ENCODE peak calls at places on chromosome 6, in five cellular contexts. K, M, W, T and O are unnamed samples.

GRCh38 chr6:124974770-124975377 is 12.6 kb downstream of the RNF217 start:
- DNase-seq in K (no peak), M (no peak), W (no peak), T (no peak), O (no peak)

GRCh38 chr6:127855542-127856159 is 45.2 kb downstream of the THEMIS start:
- DNase-seq in K (no peak), M (no peak), W (no peak), T (no peak), O (no peak)

GRCh38 chr6:34243131-34243771 is 5.6 kb downstream of the SMIM29 start:
- DNase-seq in K (peak), M (no peak), W (no peak), T (peak), O (no peak)

GRCh38 chr6:21678990-21679389 is 85.4 kb downstream of the SOX4 start:
- DNase-seq in K (no peak), M (no peak), W (no peak), T (no peak), O (no peak)

GRCh38 chr6:123658848-123659247 is 22.1 kb upstream of the TRDN start:
- DNase-seq in K (no peak), M (no peak), W (no peak), T (no peak), O (no peak)

GRCh38 chr6:22049002-22049401 is 247.8 kb downstream of the PRL start:
- DNase-seq in K (no peak), M (no peak), W (no peak), T (no peak), O (no peak)

GRCh38 chr6:6557871-6558270 is 30.6 kb upstream of the LY86 start:
- DNase-seq in K (no peak), M (no peak), W (no peak), T (no peak), O (no peak)

GRCh38 chr6:5315883-5316282 is 54.6 kb downstream of the FARS2 start:
- DNase-seq in K (no peak), M (no peak), W (no peak), T (no peak), O (no peak)

GRCh38 chr6:49606696-49607390 is 29.8 kb downstream of the RHAG start:
- DNase-seq in K (no peak), M (no peak), W (no peak), T (no peak), O (no peak)

GRCh38 chr6:121436172-121436965 is 923 bp downstream of the GJA1 start:
- DNase-seq in K (no peak), M (no peak), W (no peak), T (no peak), O (no peak)

GRCh38 chr6:12943549-12943948 is 227.0 kb downstream of the PHACTR1 start:
- DNase-seq in K (no peak), M (no peak), W (no peak), T (no peak), O (no peak)

GRCh38 chr6:116278478-116278822 is 1.3 kb downstream of the TSPYL1 start:
- DNase-seq in K (no peak), M (peak), W (no peak), T (no peak), O (no peak)

GRCh38 chr6:99425647-99426453 is 742 bp upstream of the PNISR start:
- DNase-seq in K (peak), M (peak), W (peak), T (peak), O (peak)

DNA sequence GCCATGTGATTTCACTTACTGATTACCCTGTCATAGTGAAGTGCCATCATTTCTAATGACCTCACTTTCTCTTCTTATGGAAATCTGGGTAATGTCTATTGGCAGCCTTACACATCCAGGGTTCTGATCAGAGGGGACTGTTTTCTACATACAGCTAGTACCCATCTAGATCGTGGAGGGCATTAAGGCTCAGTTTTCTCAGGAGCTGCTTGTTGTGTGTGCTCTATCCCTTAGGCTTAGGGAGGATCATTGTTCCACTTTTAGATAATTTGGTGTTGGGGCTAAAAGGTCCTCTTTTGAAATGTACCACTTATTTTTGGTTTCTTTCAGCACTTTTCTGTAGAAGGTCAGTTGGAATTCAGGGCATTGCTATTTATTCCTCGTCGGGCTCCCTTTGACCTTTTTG is 3.8 kb downstream of the HSP90AB1 start:
- DNase-seq in K (no peak), M (no peak), W (no peak), T (no peak), O (no peak)
- TF ChIP-seq POLR2A in K (no peak), M (no peak), W (no peak), T (no peak), O (no peak)

GRCh38 chr6:149859938-149860337 is 4.2 kb downstream of the LRP11 start:
- DNase-seq in K (no peak), M (no peak), W (no peak), T (no peak), O (no peak)
- TF ChIP-seq POLR2A in K (no peak), M (no peak), W (no peak), T (no peak), O (no peak)

GRCh38 chr6:158640519-158640918 is 4.0 kb downstream of the DYNLT1 start:
- DNase-seq in K (peak), M (no peak), W (no peak), T (no peak), O (peak)

GRCh38 chr6:158642805-158643489 is 1.6 kb downstream of the DYNLT1 start:
- DNase-seq in K (peak), M (no peak), W (no peak), T (no peak), O (no peak)

GRCh38 chr6:158644227-158645063 is at the start of gene DYNLT1:
- DNase-seq in K (peak), M (peak), W (peak), T (peak), O (peak)

GRCh38 chr6:158639056-158639455 is 5.5 kb downstream of the DYNLT1 start:
- DNase-seq in K (peak), M (no peak), W (no peak), T (no peak), O (no peak)

DNA sequence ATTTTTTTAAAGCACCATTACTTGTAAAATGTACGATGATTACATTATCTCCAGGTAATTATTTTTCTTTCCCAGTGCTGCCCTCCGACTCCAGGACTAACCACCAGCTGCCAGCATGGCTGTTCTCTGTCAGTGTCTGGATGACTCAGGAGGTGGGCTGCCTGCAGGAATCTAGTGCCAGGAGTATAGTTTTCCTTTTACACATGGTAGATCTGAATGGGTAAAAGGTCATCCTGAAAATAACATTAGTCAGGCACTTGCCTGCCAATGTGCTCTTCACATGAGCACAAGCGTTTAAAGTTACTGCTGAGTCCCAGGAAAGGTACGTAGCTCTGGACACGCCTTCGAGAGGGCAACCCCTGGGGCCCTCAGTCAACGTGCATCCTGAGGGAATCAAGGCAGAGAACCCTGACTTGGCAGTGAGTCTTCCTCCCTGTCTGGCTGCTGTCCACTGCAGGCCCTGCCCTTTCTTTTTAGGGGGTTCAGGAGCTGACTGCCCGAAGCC is 2.4 kb downstream of the DYNLT1 start:
- DNase-seq in K (peak), M (no peak), W (peak), T (no peak), O (no peak)
- TF ChIP-seq POLR2A in K (no peak), M (no peak), W (no peak), T (no peak), O (no peak)

DNA sequence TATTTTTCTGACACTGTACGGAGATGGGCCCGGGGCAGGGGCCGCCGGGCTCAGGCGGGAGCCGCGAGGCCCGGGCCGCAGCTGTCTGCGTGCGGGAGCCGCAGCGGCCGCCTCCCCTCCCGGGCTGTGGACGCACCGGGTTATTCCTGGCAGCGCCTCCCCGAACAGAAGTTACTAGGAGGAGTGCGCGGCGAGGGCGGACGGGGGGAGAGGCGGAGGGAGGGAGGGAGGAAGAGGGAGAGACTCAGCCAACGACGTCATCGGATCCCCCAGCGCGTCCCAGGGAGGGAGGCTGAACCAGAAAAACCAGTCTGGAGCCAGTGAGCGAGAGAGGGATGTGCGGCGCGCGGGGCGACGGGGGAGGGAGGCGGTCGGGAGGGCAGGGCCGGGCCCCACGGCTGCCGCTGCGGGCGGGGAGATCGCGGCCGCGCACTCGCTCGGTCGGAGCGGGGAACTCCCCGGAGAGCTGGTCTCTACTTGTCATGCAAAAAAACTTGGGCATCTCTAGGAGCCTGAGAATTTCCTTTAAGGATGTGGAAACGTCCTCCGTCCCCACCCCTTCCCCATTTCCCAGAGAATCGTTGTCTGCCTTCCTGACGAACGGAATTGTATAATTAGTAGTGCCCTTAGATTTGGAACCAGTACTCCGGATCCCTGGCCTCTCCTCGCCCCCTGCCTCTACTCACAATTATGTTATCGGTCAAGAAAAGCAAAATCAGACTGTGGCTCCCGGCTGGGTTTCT is 1.4 kb upstream of the HIVEP2 start:
- DNase-seq in K (peak), M (peak), W (peak), T (peak), O (peak)
- TF ChIP-seq POLR2A in K (peak), M (peak), W (peak), T (no peak), O (peak)

DNA sequence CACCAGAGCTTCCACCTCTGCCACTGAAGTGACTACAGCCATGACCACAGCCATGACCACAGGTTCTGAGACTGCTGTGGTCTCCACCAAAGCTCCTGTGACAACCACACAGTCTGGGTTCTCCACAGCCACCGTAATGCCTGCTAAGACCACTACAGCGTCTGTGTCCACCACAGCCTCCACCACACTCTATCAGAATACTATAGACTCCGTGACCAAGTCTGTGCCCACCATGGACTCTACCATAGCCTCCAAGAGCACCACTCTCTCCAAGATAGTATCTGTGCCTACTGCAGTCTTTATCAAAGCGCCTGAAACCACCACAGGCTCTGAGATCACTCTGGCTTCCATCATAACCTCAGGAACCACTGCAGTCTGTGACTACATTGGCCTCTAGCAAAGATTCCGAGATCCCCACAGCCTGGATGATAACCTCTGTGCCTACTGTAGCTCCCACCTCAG is 18.3 kb upstream of the MUC21 start:
- DNase-seq in K (no peak), M (no peak), W (no peak), T (no peak), O (no peak)
- TF ChIP-seq POLR2A in K (no peak), M (no peak), W (no peak), T (no peak), O (no peak)

GRCh38 chr6:41056768-41057490 is 3.9 kb downstream of the APOBEC2 start:
- DNase-seq in K (no peak), M (no peak), W (no peak), T (no peak), O (no peak)
- TF ChIP-seq POLR2A in K (no peak), M (no peak), W (no peak), T (no peak), O (no peak)